ENCODE peak calls at places on chromosomes 13 and 19, in seven cellular contexts. H is activated CD8-positive, alpha-beta T cell treated with anti-CD3 and anti-CD28 coated beads for 36 hours; V is adrenal gland; O is foreskin keratinocyte; C is fibroblast of the aortic adventitia; T is IMR-90; U is tibial artery. Z is an unnamed sample.

GRCh38 chr19:19306191-19306590 is 14.1 kb downstream of the SUGP1 start:
- DNase-seq in O (no peak), V (no peak), U (no peak), T (no peak), H (no peak), C (no peak), Z (no peak)

GRCh38 chr13:59360108-59360507 is 803.6 kb downstream of the DIAPH3 start:
- DNase-seq in H (peak; percentile 14), C (no peak), T (no peak), O (no peak), U (no peak), V (no peak), Z (no peak)

GRCh38 chr19:23817519-23817918 is 58.8 kb upstream of the ZNF681 start:
- DNase-seq in T (peak; percentile 4), V (peak; percentile 76), U (no peak), H (peak; percentile 73), O (no peak), C (no peak), Z (no peak)

GRCh38 chr13:81686877-81687276 is 1346.0 kb upstream of the SPRY2 start:
- DNase-seq in C (no peak), V (peak; percentile 11), T (no peak), U (no peak), H (no peak), O (no peak), Z (no peak)

GRCh38 chr19:36745870-36746269 is 26.7 kb downstream of the ZNF850 start:
- DNase-seq in V (no peak), H (no peak), T (no peak), O (peak; percentile 10), U (no peak), C (no peak), Z (no peak)

GRCh38 chr19:54014920-54015560 is 23.6 kb downstream of the CACNG6 start:
- DNase-seq in U (no peak), C (no peak), T (no peak), V (no peak), O (no peak), H (no peak), Z (no peak)

GRCh38 chr13:105920375-105920774 is 615.1 kb downstream of the EFNB2 start:
- DNase-seq in H (no peak), U (no peak), T (peak; percentile 87), O (peak; percentile 69), V (no peak), C (peak; percentile 8), Z (no peak)

GRCh38 chr13:111269508-111269907 is 50.9 kb upstream of the TEX29 start:
- DNase-seq in T (no peak), O (no peak), V (no peak), H (no peak), C (no peak), U (no peak), Z (no peak)

GRCh38 chr19:15252398-15253018 is 20.3 kb upstream of the EPHX3 start:
- DNase-seq in V (no peak), T (peak; percentile 45), O (no peak), H (peak; percentile 24), U (peak; percentile 90), C (peak; percentile 46), Z (no peak)

GRCh38 chr19:39733841-39734240 is 4.0 kb downstream of the CLC start:
- DNase-seq in U (no peak), V (no peak), H (no peak), C (no peak), O (no peak), T (no peak), Z (no peak)

GRCh38 chr13:112638919-112639318 is 50.9 kb upstream of the ATP11A start:
- DNase-seq in U (peak; percentile 1), H (no peak), O (no peak), T (no peak), V (no peak), C (no peak), Z (no peak)

GRCh38 chr13:98214707-98215106 is 37.6 kb upstream of the RNF113B start:
- DNase-seq in U (no peak), V (no peak), T (no peak), H (no peak), C (no peak), O (peak; percentile 72), Z (no peak)

GRCh38 chr19:45152504-45153338 is 8.1 kb downstream of the NKPD1 start:
- DNase-seq in C (peak; percentile 40), T (peak; percentile 40), U (no peak), O (no peak), H (peak; percentile 71), V (peak; percentile 76), Z (no peak)

GRCh38 chr19:892243-892996 is 567 bp downstream of the MED16 start:
- DNase-seq in H (peak; percentile 53), T (no peak), V (no peak), O (no peak), C (no peak), U (no peak), Z (no peak)

GRCh38 chr19:39407394-39407643 is 672 bp downstream of the ZFP36 start:
- DNase-seq in V (no peak), C (no peak), H (no peak), T (no peak), O (no peak), U (no peak), Z (no peak)

GRCh38 chr13:27405521-27406134 is 18.8 kb upstream of the GTF3A start:
- DNase-seq in C (no peak), O (no peak), T (no peak), U (no peak), H (no peak), V (no peak), Z (no peak)

GRCh38 chr19:40453151-40453735 is 9.1 kb upstream of the SERTAD3 start:
- DNase-seq in C (no peak), O (peak; percentile 57), T (no peak), V (no peak), U (no peak), H (no peak), Z (no peak)

GRCh38 chr13:100304241-100304640 is 215.3 kb downstream of the PCCA start:
- DNase-seq in V (no peak), C (no peak), T (no peak), O (no peak), H (no peak), U (no peak), Z (no peak)

GRCh38 chr13:95559100-95559499 is 6.6 kb downstream of the CLDN10 start:
- DNase-seq in U (no peak), V (no peak), T (no peak), C (no peak), O (no peak), H (no peak), Z (no peak)

DNA sequence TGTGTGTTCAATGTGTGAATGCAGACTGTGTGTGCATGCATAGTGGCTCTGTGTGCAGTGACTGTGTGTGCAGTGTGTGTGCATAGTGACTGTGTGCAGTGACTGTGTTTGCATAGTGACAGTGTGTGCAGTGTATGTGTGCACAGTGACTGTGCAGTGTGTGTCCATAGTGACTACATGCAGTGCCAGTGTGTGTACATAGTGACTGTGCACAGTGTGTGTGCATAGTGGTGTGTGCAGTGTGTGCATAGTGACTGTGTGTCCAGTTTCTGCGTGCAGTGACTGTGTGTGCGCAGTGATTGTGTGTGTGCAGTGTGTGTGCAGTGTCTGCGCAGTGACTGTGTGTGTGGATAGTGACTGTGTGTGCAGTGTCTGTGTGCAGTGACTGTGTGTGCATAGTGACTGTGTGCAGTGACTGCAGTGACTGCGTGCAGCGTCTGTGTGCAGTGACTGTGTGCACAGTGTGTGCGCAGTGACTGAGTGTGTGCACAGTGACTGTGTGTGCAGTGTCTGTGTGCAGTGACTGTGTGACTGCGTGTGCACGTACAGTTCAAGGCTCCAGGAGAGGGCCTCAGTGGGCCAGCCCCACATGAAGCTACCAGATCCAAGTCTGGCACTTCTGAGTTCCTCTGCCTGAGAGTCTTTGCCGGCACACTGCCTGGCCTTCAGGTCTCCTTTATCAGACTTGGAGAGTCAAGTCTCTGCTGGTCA is 90.3 kb downstream of the IER2 start:
- DNase-seq in V (no peak), T (no peak), U (no peak), O (no peak), C (no peak), H (peak; percentile 8), Z (no peak)
- TF ChIP-seq CTCF in V (no peak), T (no peak), U (no peak), O (no peak), C (no peak), H (no peak), Z (no peak)

GRCh38 chr19:29666634-29667389 is 1.6 kb downstream of the PLEKHF1 start:
- DNase-seq in V (peak; percentile 78), T (peak; percentile 64), O (no peak), C (peak; percentile 83), H (peak; percentile 45), U (peak; percentile 87), Z (no peak)
- TF ChIP-seq CTCF in V (no peak), T (no peak), O (no peak), C (no peak), H (no peak), U (no peak), Z (no peak)

GRCh38 chr13:44232729-44233128 is 140.9 kb upstream of the SERP2 start:
- DNase-seq in H (no peak), T (no peak), V (no peak), U (no peak), C (no peak), O (no peak), Z (no peak)
- TF ChIP-seq CTCF in H (no peak), T (no peak), V (no peak), U (no peak), C (no peak), O (no peak), Z (no peak)

GRCh38 chr13:108508263-108508662 is 121.1 kb upstream of the MYO16 start:
- DNase-seq in O (no peak), V (no peak), T (peak; percentile 29), C (peak; percentile 51), H (no peak), U (no peak), Z (no peak)
- TF ChIP-seq CTCF in O (peak; percentile 19), V (peak; percentile 28), T (peak; percentile 51), C (peak; percentile 61), H (no peak), U (peak; percentile 16), Z (peak; percentile 61)

DNA sequence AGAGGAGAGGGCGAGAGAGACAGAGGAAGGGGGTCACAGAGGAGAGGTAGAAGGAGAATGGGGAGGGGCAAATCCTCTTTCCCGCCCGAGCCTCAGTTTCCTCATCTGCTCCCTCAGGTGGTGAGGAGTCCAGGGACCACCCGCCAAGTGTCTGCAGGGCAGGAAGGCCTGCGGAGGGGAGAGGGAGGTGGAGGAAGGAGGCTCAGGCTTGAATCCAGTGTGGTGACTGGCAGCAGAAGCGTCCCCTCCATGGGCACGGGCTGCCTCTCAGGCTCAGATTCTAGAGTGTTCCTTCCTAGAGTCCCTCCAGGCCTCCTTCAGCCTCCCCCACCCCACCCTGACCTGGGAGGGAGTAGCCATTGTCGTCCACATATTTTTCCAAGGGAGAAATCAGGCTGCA is 16.5 kb upstream of the GARIN5A start:
- DNase-seq in T (no peak), V (no peak), U (no peak), C (no peak), O (no peak), H (no peak), Z (no peak)
- TF ChIP-seq CTCF in T (no peak), V (no peak), U (no peak), C (no peak), O (no peak), H (no peak), Z (no peak)

Z was measured in progenitor cell of endocrine pancreas.